ENCODE peak calls at places on chromosomes 3 and 15, in four cellular contexts. K is H1, V is HCT116, O is K562. N is an unnamed sample.

GRCh38 chr3:31102196-31102879 is 207.9 kb upstream of the GADL1 start:
- DNase-seq in K (no peak), V (no peak), O (no peak), N (no peak)

GRCh38 chr15:73752817-73753214 is 335 bp downstream of the INSYN1 start:
- DNase-seq in K (peak), V (no peak), O (no peak), N (no peak)

GRCh38 chr3:58691997-58692396 is 25.4 kb upstream of the FAM3D start:
- DNase-seq in K (no peak), V (peak), O (peak), N (no peak)

GRCh38 chr3:123067689-123068226 is 933 bp downstream of the PDIA5 start:
- DNase-seq in K (no peak), V (no peak), O (no peak), N (no peak)

GRCh38 chr3:9346141-9346540 is 16.7 kb upstream of the THUMPD3 start:
- DNase-seq in K (no peak), V (no peak), O (no peak), N (no peak)

GRCh38 chr15:27527490-27528067 is 556.6 kb downstream of the GABRG3 start:
- DNase-seq in K (no peak), V (no peak), O (no peak), N (no peak)

GRCh38 chr3:14238936-14239335 is 60.3 kb downstream of the LSM3 start:
- DNase-seq in K (no peak), V (no peak), O (no peak), N (no peak)

GRCh38 chr3:55160241-55160877 is 232.5 kb upstream of the LRTM1 start:
- DNase-seq in K (no peak), V (no peak), O (no peak), N (peak)

GRCh38 chr3:170383567-170383966 is 26.1 kb downstream of the SKIL start:
- DNase-seq in K (no peak), V (no peak), O (no peak), N (no peak)

GRCh38 chr3:33187368-33187634 is 31.3 kb downstream of the SUSD5 start:
- DNase-seq in K (no peak), V (no peak), O (no peak), N (no peak)

GRCh38 chr3:33184863-33185262 is 33.7 kb downstream of the SUSD5 start:
- DNase-seq in K (no peak), V (no peak), O (no peak), N (no peak)

GRCh38 chr3:33181229-33181628 is 37.4 kb downstream of the SUSD5 start:
- DNase-seq in K (no peak), V (no peak), O (no peak), N (no peak)

DNA sequence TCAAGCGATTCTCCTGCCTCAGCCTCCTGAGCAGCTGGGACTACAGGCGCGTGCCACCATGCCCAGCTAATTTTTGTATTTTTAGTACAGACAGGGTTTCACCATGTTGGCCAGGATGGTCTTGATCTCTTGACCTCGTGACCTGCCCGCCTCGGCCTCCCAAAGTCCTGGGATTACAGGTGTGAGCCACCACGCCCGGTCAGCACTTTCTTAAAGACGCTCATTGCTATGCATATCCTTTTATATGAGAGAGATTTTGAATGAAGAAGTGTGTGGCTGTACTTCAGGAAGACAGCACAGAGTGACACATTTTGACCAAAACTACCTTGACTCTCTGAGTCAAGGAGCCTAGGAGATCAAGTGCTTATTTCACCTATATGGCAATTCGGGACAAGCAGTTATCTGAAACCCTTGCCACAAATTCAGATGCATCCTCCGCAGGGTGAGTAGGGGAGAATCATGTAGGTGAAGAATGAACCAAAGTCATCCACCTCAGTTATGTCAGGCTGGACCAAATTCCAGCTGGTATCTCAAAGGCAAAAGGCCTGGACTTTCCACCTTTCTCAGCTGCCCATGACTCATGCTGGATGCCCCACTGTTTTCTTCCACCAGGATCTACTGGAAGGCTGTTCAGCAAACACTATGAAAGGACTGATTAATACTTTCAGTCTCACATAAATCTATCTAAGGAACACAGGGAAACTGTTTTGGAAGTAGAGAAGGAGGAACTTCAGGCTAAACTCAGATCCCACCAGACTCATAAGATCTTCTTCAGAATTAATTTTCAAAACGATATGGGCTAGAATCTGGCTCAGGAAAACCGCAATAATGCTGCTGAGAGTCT is 31.9 kb downstream of the SUSD5 start:
- DNase-seq in K (no peak), V (no peak), O (no peak), N (no peak)
- TF ChIP-seq EGR1 in K (no peak), V (no peak), O (no peak), N (no peak)

GRCh38 chr3:42246091-42246490 is 19.9 kb downstream of the CCK start:
- DNase-seq in K (no peak), V (no peak), O (no peak), N (no peak)

GRCh38 chr3:42250761-42251160 is 15.2 kb downstream of the CCK start:
- DNase-seq in K (no peak), V (no peak), O (no peak), N (no peak)

DNA sequence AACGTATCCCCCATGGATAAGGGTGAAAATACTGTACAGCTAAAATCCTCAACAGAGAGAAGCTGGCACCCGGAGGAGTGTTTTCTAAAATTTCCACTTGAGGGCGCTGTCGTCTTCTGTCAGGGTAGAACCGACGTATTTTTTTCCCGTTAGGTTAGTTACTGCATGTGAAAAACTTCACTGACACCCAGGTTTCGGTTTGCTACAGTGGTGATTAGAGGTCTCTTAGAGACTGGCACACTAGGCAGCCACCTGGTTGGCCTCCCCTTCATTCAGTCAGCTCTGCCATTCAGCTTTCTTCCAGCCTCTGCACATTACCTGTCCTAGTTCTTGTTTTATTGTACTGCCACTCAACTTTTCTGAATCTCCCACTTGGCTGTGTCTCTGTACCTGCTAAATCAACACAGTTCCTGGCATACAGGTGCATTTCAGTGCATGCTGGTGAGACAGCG is 18.4 kb downstream of the CCK start:
- DNase-seq in K (peak), V (peak), O (peak), N (no peak)
- TF ChIP-seq EGR1 in K (no peak), V (no peak), O (no peak), N (no peak)

GRCh38 chr15:69388259-69388658 is 25.9 kb upstream of the KIF23 start:
- DNase-seq in K (no peak), V (no peak), O (no peak), N (no peak)
- TF ChIP-seq EGR1 in K (no peak), V (no peak), O (no peak), N (no peak)

GRCh38 chr3:11276901-11277300 is 4.7 kb downstream of the ATG7 start:
- DNase-seq in K (no peak), V (no peak), O (no peak), N (no peak)

GRCh38 chr3:11288021-11288491 is 15.9 kb downstream of the ATG7 start:
- DNase-seq in K (no peak), V (no peak), O (peak), N (no peak)

GRCh38 chr3:11283126-11283478 is 10.9 kb downstream of the ATG7 start:
- DNase-seq in K (no peak), V (no peak), O (no peak), N (no peak)

GRCh38 chr3:11285471-11285870 is 13.3 kb downstream of the ATG7 start:
- DNase-seq in K (no peak), V (no peak), O (no peak), N (no peak)

DNA sequence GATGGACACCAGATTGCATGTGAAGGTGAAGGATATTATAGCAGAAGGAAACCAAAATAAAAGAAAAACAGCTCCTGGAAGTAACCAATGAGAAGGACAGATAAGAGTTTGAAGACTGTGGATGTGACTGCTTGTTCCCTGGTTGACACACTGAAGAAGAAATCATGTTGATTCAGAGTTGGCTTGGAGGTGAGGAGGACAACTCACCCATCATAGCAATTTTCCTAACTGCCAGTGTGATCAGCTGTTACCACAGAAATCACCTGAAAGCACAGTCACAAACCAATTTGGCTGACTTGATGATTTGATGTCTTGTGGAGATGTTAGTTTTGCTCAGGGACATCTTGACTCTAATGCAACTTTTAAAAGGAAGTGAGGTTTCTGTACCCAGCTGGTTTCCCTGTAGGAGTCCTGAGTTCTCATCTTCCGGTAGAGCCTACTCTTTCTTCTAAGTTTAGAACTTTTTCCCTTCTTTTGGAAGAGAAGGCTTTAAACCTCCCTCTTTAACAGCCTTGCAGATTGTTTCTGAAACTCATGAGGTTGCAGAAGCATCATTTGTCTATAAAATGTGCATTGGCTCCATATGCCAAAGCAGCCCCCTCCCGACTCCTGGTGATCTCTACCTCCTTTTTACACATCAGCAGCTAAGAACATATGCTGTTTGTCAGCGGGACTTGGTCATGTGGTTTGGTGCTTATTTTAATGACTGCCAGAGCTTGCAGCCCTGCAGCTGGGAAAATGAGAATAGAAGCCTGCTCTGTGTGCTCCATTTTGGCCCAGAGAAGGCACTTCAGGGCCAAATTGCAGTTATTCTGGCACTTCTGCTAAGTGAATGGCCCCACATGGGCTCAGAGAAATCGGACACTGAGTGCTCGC is 10.3 kb downstream of the ATG7 start:
- DNase-seq in K (no peak), V (no peak), O (no peak), N (no peak)
- TF ChIP-seq EGR1 in K (no peak), V (no peak), O (no peak), N (no peak)

GRCh38 chr3:134699141-134699711 is 48.4 kb upstream of the KY start:
- DNase-seq in K (peak), V (no peak), O (no peak), N (no peak)
- TF ChIP-seq EGR1 in K (no peak), V (no peak), O (no peak), N (no peak)

GRCh38 chr3:128787256-128788253 is 61.6 kb downstream of the RAB7A start:
- DNase-seq in K (peak), V (peak), O (peak), N (no peak)

GRCh38 chr3:128788268-128788869 is 62.4 kb downstream of the RAB7A start:
- DNase-seq in K (no peak), V (no peak), O (no peak), N (no peak)

GRCh38 chr3:128784228-128784627 is 58.2 kb downstream of the RAB7A start:
- DNase-seq in K (peak), V (no peak), O (peak), N (no peak)

GRCh38 chr3:128784843-128785242 is 58.9 kb downstream of the RAB7A start:
- DNase-seq in K (no peak), V (no peak), O (no peak), N (no peak)

GRCh38 chr3:128786434-128787020 is 60.5 kb downstream of the RAB7A start:
- DNase-seq in K (no peak), V (no peak), O (no peak), N (no peak)
- TF ChIP-seq EGR1 in K (no peak), V (no peak), O (no peak), N (no peak)

DNA sequence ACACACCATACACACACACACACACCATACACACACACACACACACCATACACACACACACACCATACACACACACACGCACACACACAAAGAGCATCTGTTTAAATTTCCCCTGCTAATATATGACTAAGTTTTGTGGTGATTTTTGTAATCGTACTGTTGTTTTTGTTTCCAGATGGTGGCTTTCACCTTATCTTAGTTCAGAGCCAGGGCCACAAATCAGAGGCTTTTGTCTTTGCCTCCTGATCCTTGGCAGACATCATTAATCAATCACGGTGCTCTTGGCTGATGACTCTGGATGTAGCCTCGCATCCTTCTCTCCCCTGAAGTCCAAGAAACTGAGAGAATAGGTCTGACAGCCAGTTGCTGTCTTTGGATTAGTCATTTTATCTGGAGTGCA is 52.1 kb downstream of the EDEM1 start:
- DNase-seq in K (no peak), V (no peak), O (peak), N (no peak)
- TF ChIP-seq EGR1 in K (no peak), V (no peak), O (no peak), N (no peak)

DNA sequence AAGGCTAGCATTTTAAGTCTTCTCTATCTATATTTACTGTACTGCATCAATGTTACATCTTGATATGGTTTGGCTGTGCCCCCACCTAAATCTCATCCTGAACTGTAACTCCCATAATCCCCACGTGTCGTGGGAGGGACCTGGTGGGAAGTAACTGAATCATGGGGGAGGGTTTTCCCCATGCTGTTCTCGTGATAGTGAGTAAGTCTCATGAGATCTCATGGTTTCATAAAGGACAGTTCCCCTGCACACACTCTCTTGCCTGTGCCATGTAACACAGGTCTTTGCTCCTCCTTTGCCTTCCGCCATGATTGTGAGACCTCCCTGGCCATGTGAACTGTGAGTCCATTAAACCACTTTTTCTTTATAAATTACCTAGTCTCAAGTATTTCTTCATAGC is 161.5 kb downstream of the TBC1D5 start:
- DNase-seq in K (no peak), V (no peak), O (peak), N (no peak)
- TF ChIP-seq EGR1 in K (no peak), V (no peak), O (no peak), N (no peak)

GRCh38 chr3:136070334-136070733 is 104.8 kb downstream of the PPP2R3A start:
- DNase-seq in K (no peak), V (no peak), O (no peak), N (no peak)
- TF ChIP-seq EGR1 in K (no peak), V (no peak), O (no peak), N (no peak)

DNA sequence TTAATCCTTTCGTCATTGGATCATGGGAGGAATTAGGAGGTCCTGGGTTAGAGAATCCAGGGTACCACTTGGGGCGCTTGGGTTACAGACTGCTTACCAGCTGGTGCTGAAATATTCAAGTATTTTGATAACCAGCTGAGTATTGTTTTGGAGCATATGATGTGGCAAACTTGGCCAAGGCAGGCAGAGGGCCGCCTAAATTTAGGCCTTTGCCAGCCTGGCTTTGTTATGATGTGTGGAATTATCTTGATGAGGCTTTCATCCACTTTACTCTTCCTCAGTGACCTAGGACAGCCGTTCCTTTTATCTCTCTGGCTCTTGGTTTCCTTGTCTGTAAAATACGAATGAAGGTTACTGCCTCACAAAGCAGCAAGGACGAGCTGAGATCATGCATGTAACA is 6.9 kb downstream of the COPG1 start:
- DNase-seq in K (no peak), V (no peak), O (no peak), N (no peak)
- TF ChIP-seq EGR1 in K (no peak), V (no peak), O (no peak), N (no peak)